ENCODE peak calls at places on chromosomes 11 and 22, in ten cellular contexts. W is iPS DF 6.9, A is GM23248, Y is PC-3, D is bronchial epithelial cell, H is NB4, I is pancreas, F is stomach, G is GM12864, O is left lung. N is an unnamed sample.

GRCh38 chr11:60263434-60263833 is 17.0 kb upstream of the MS4A4A start:
- DNase-seq in W (no peak), O (no peak), Y (no peak), I (no peak), A (no peak), D (no peak), F (no peak), G (no peak), H (peak; percentile 36), N (no peak)

GRCh38 chr22:23714596-23715588 is 24.1 kb downstream of the RGL4 start:
- DNase-seq in G (no peak), A (no peak), Y (no peak), I (peak; percentile 64), D (no peak), H (no peak), F (no peak), O (peak; percentile 52), W (no peak), N (no peak)

GRCh38 chr11:637593-638507 is 781 bp downstream of the DRD4 start:
- DNase-seq in D (no peak), A (no peak), H (no peak), F (no peak), G (no peak), W (no peak), I (peak; percentile 60), Y (no peak), O (no peak), N (no peak)

GRCh38 chr11:73223998-73224730 is 6.1 kb downstream of the P2RY2 start:
- DNase-seq in A (no peak), D (no peak), Y (no peak), H (peak; percentile 70), I (no peak), G (no peak), F (no peak), O (no peak), W (no peak), N (no peak)

GRCh38 chr11:128678017-128678416 is 15.9 kb upstream of the FLI1 start:
- DNase-seq in D (no peak), H (no peak), O (no peak), I (no peak), G (no peak), F (no peak), Y (no peak), A (no peak), W (no peak), N (peak; percentile 88)

GRCh38 chr22:35995772-35996171 is 32.9 kb downstream of the RBFOX2 start:
- DNase-seq in F (peak; percentile 50), I (no peak), Y (peak; percentile 37), O (no peak), G (no peak), D (peak; percentile 27), A (peak; percentile 97), H (no peak), W (no peak), N (no peak)

GRCh38 chr11:36219996-36220395 is 69.2 kb downstream of the COMMD9 start:
- DNase-seq in O (no peak), H (no peak), I (no peak), F (no peak), G (no peak), A (no peak), Y (no peak), D (no peak), W (no peak), N (no peak)

GRCh38 chr22:20021196-20022181 is 579 bp downstream of the TANGO2 start:
- DNase-seq in H (peak; percentile 33), O (peak; percentile 86), W (no peak), D (no peak), A (peak; percentile 91), I (peak; percentile 81), Y (peak; percentile 46), G (no peak), F (peak; percentile 85), N (no peak)

GRCh38 chr11:117663389-117663788 is 133.6 kb downstream of the DSCAML1 start:
- DNase-seq in A (no peak), W (no peak), D (no peak), I (peak; percentile 21), O (peak; percentile 42), F (no peak), Y (no peak), G (no peak), H (no peak), N (no peak)

GRCh38 chr11:9330387-9331384 is 16.3 kb upstream of the TMEM41B start:
- DNase-seq in H (no peak), W (no peak), F (no peak), O (no peak), G (no peak), I (no peak), Y (peak; percentile 90), A (peak; percentile 94), D (peak; percentile 65), N (no peak)

GRCh38 chr11:85918910-85919794 is 64.0 kb downstream of the CCDC83 start:
- DNase-seq in W (no peak), D (no peak), H (peak; percentile 78), G (no peak), A (peak; percentile 17), O (no peak), I (no peak), F (no peak), Y (no peak), N (no peak)

GRCh38 chr11:96328395-96329010 is 14.5 kb downstream of the MAML2 start:
- DNase-seq in D (peak; percentile 74), A (no peak), W (no peak), H (no peak), O (no peak), I (no peak), F (no peak), Y (peak; percentile 34), G (no peak), N (no peak)

GRCh38 chr11:60265373-60266214 is 14.9 kb upstream of the MS4A4A start:
- DNase-seq in D (peak; percentile 48), I (no peak), F (no peak), W (peak; percentile 39), G (no peak), H (peak; percentile 64), O (no peak), A (peak; percentile 42), Y (peak; percentile 85), N (peak; percentile 22)

GRCh38 chr11:112524808-112525207 is 264.1 kb upstream of the PLET1 start:
- DNase-seq in H (no peak), W (no peak), F (peak; percentile 35), I (no peak), G (no peak), A (peak; percentile 23), O (no peak), Y (no peak), D (no peak), N (no peak)

GRCh38 chr11:111944139-111944538 is 7.0 kb downstream of the DIXDC1 start:
- DNase-seq in H (peak; percentile 22), W (no peak), F (no peak), A (peak; percentile 94), G (no peak), I (no peak), D (peak; percentile 73), Y (peak; percentile 37), O (no peak), N (peak; percentile 53)

GRCh38 chr11:61103851-61104423 is 1.6 kb downstream of the CD5 start:
- DNase-seq in I (no peak), H (no peak), D (no peak), W (no peak), Y (no peak), O (no peak), A (no peak), F (no peak), G (no peak), N (no peak)

GRCh38 chr11:120231963-120232362 is 8.0 kb upstream of the POU2F3 start:
- DNase-seq in Y (no peak), W (no peak), H (no peak), O (no peak), A (peak; percentile 26), I (no peak), D (peak; percentile 10), F (no peak), G (no peak), N (no peak)

GRCh38 chr11:64248578-64248977 is 1.8 kb upstream of the PPP1R14B start:
- DNase-seq in Y (no peak), A (no peak), F (no peak), I (no peak), G (no peak), O (no peak), D (no peak), W (no peak), H (no peak), N (no peak)

GRCh38 chr22:28143206-28143605 is 224.2 kb upstream of the PITPNB start:
- DNase-seq in G (no peak), I (no peak), Y (no peak), W (no peak), F (no peak), H (no peak), O (no peak), D (no peak), A (no peak), N (no peak)

GRCh38 chr11:1758611-1759150 is 5.0 kb downstream of the CTSD start:
- DNase-seq in I (peak; percentile 66), A (no peak), O (peak; percentile 79), H (no peak), Y (no peak), F (no peak), D (no peak), G (no peak), W (no peak), N (no peak)
- H3K4me3 ChIP-seq in I (no peak overlapping the region), A (no peak overlapping the region), O (peak overlapping the region; percentile 78), H (no peak overlapping the region), Y (no peak overlapping the region), F (peak overlapping the region; percentile 96), D (no peak overlapping the region), G (no peak overlapping the region), W (no peak overlapping the region), N (peak overlapping the region; percentile 46)

GRCh38 chr22:17106161-17106784 is 14.9 kb downstream of the TMEM121B start:
- DNase-seq in F (no peak), A (no peak), I (no peak), G (no peak), D (no peak), H (peak; percentile 86), W (no peak), O (peak; percentile 80), Y (no peak), N (no peak)
- H3K4me3 ChIP-seq in F (no peak overlapping the region), A (no peak overlapping the region), I (no peak overlapping the region), G (no peak overlapping the region), D (no peak overlapping the region), H (peak overlapping the region; percentile 12), W (no peak overlapping the region), O (peak overlapping the region; percentile 26), Y (no peak overlapping the region), N (no peak overlapping the region)

DNA sequence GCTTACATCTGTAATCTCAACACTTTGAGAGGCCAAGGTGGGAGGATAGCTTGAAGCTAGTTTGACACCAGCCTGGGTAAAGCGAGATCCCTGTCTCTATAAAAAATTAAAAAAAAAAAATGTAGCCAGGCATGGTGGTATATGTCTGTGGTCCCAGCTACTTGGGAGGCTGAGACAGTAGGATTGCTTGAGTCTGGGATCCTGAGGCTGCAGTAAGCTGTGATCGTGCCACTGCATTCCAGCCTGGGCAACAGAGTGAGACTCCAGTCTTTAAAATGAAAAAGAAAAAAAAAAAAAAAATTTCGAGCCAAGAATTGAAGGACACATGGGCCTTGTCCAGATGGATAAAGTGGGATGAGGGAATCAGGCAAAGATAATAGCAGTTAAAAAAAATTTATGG is 62.5 kb downstream of the MTMR3 start:
- DNase-seq in G (no peak), O (no peak), I (no peak), F (no peak), Y (no peak), A (no peak), D (no peak), H (no peak), W (no peak), N (no peak)
- H3K4me3 ChIP-seq in G (no peak overlapping the region), O (no peak overlapping the region), I (no peak overlapping the region), F (no peak overlapping the region), Y (no peak overlapping the region), A (no peak overlapping the region), D (no peak overlapping the region), H (no peak overlapping the region), W (no peak overlapping the region), N (no peak overlapping the region)

GRCh38 chr11:1868636-1869291 is 15.9 kb downstream of the LSP1 start:
- DNase-seq in H (peak; percentile 44), Y (no peak), A (no peak), G (no peak), F (no peak), O (peak; percentile 20), W (no peak), D (no peak), I (no peak), N (no peak)
- H3K4me3 ChIP-seq in H (no peak overlapping the region), Y (no peak overlapping the region), A (no peak overlapping the region), G (no peak overlapping the region), F (peak overlapping the region; percentile 31), O (no peak overlapping the region), W (no peak overlapping the region), D (no peak overlapping the region), I (no peak overlapping the region), N (no peak overlapping the region)